ENCODE peak calls at places on chromosomes 7 and 10, in seven cellular contexts. W is heart left ventricle; A is CD8-positive, alpha-beta T cell; Z is epithelial cell of esophagus; G is mammary epithelial cell; I is progenitor cell of endocrine pancreas; U is tibial artery. N is an unnamed sample.

GRCh38 chr10:92031580-92031979 is 108.0 kb downstream of the BTAF1 start:
- DNase-seq in I (no peak), G (no peak), W (no peak), U (no peak), A (no peak), Z (no peak), N (no peak)

GRCh38 chr10:95466450-95466849 is 94.7 kb downstream of the SORBS1 start:
- DNase-seq in W (no peak), U (no peak), G (no peak), I (no peak), A (no peak), Z (no peak), N (no peak)

GRCh38 chr7:50793115-50793946 is 10.6 kb upstream of the GRB10 start:
- DNase-seq in U (peak; percentile 59), I (peak; percentile 25), A (peak; percentile 35), G (no peak), W (peak; percentile 82), Z (peak; percentile 66), N (peak; percentile 62)

GRCh38 chr7:26046150-26046549 is 105.8 kb upstream of the NFE2L3 start:
- DNase-seq in A (no peak), G (no peak), U (no peak), I (no peak), Z (no peak), W (no peak), N (no peak)

GRCh38 chr10:9296206-9296605 is 1241.7 kb downstream of the GATA3 start:
- DNase-seq in W (no peak), A (no peak), G (no peak), I (no peak), U (no peak), Z (no peak), N (no peak)

GRCh38 chr7:90816511-90817142 is 220.5 kb downstream of the CDK14 start:
- DNase-seq in G (peak; percentile 98), I (no peak), U (no peak), W (no peak), A (no peak), Z (peak; percentile 93), N (peak; percentile 96)

GRCh38 chr7:157361537-157361936 is 24.7 kb downstream of the DNAJB6 start:
- DNase-seq in W (no peak), A (no peak), I (no peak), G (no peak), U (no peak), Z (no peak), N (no peak)

GRCh38 chr7:74083928-74084721 is 521 bp downstream of the LIMK1 start:
- DNase-seq in U (no peak), I (no peak), A (peak; percentile 23), Z (peak; percentile 37), W (peak; percentile 55), G (peak; percentile 51), N (peak; percentile 76)

GRCh38 chr10:104328916-104329710 is 9.2 kb downstream of the ITPRIP start:
- DNase-seq in U (peak; percentile 85), W (peak; percentile 73), I (no peak), G (peak; percentile 99), A (peak; percentile 79), Z (peak; percentile 98), N (peak; percentile 97)

GRCh38 chr10:6445671-6446278 is 134.3 kb downstream of the PRKCQ start:
- DNase-seq in A (peak; percentile 64), G (peak; percentile 36), I (no peak), U (peak; percentile 38), W (peak; percentile 50), Z (peak; percentile 69), N (peak; percentile 64)

GRCh38 chr7:134448359-134449229 is 10.3 kb downstream of the AKR1B1 start:
- DNase-seq in A (no peak), Z (peak; percentile 92), W (no peak), G (peak; percentile 90), U (no peak), I (no peak), N (peak; percentile 83)

GRCh38 chr7:44449531-44449930 is 40.9 kb downstream of the NUDCD3 start:
- DNase-seq in G (no peak), I (no peak), A (no peak), Z (no peak), U (no peak), W (no peak), N (no peak)

GRCh38 chr10:71975891-71976725 is 11.9 kb downstream of the CHST3 start:
- DNase-seq in I (no peak), Z (peak; percentile 67), W (peak; percentile 66), G (peak; percentile 89), A (no peak), U (peak; percentile 67), N (peak; percentile 83)

GRCh38 chr10:120516426-120516825 is 59.4 kb downstream of the PLPP4 start:
- DNase-seq in U (no peak), A (no peak), W (no peak), G (peak; percentile 44), I (no peak), Z (no peak), N (no peak)

GRCh38 chr10:90276894-90277447 is 575.6 kb downstream of the KIF20B start:
- DNase-seq in I (no peak), Z (no peak), W (no peak), U (no peak), A (no peak), G (no peak), N (peak; percentile 52)

GRCh38 chr7:122889116-122889515 is 2.9 kb upstream of the CADPS2 start:
- DNase-seq in W (no peak), G (no peak), A (no peak), I (no peak), Z (no peak), U (no peak), N (no peak)

GRCh38 chr7:122886357-122887081 is at the start of gene CADPS2:
- DNase-seq in U (peak; percentile 86), Z (peak; percentile 63), G (peak; percentile 87), W (peak; percentile 87), A (no peak), I (peak; percentile 68), N (peak; percentile 93)

GRCh38 chr7:122887848-122888247 is 1.6 kb upstream of the CADPS2 start:
- DNase-seq in A (no peak), G (no peak), Z (no peak), U (no peak), I (no peak), W (no peak), N (no peak)

GRCh38 chr7:122885583-122886356 is 490 bp downstream of the CADPS2 start:
- DNase-seq in G (peak; percentile 57), U (peak; percentile 36), A (no peak), Z (peak; percentile 36), W (peak; percentile 57), I (peak; percentile 30), N (peak; percentile 64)

DNA sequence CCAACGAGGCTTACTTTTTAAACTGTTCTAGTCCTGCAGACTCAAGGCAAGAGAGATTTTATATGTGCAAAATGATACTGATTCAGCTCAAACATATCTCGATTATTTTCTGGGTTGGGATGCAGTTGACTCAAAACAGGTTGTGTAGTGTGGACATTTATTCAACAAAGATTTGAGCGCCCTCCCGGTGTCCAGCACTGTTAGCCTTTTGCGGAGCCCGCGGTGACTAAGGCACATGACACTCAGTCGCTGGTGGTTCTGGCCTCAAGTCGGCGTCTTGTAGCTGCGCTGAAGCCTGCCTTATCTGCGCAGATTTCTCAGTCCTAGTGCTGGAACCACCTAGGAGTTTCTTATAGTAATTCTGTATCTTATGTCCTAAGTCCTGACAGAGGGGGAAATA is 938 bp upstream of the CADPS2 start:
- DNase-seq in G (peak; percentile 59), Z (peak; percentile 58), U (peak; percentile 79), I (peak; percentile 36), A (no peak), W (peak; percentile 77), N (peak; percentile 69)
- TF ChIP-seq CTCF in G (peak; percentile 15), Z (peak; percentile 31), U (no peak), I (no peak), A (no peak), W (no peak), N (no peak)

DNA sequence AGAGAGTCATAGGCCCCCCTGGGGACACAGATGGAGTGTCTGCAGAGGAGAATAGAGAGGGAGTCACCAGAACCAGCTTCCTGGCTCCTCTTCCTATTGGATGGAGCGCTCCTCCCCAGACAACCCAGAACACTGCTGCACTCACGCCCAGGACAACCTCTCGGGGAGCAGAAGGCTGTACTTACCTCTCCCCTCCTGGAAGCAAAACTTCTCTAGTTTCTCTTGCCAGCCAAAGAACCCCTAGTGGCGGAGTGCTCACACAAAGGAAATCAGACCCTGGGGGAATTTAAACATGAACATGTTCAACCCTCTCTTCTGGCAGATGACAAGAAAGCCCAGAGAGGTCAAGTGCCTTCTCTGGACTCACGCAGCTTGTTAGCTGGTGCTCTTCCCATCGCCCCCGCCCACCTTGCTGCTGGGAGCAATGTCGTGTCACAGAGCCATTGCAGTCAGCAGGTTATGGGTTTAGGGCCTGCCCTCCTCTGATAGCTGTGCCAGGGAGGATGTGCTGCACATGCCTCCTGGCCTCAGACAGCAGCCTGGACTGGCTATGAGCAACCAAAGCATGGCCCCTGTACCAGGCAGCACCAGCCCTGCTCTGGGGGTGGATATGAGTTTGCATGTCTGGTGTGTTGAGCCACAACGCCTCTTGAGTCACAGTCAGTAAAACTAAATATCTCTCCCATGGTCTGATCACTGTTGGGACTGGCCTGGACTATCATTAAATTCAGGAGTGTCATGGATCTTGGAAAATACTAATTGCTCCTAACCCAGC is 84.4 kb downstream of the SLIT1 start:
- DNase-seq in W (no peak), A (no peak), U (no peak), Z (no peak), G (no peak), I (no peak), N (no peak)
- TF ChIP-seq CTCF in W (no peak), A (no peak), U (no peak), Z (no peak), G (no peak), I (peak; percentile 10), N (no peak)

GRCh38 chr10:29603516-29603915 is 31.3 kb downstream of the SVIL start:
- DNase-seq in Z (peak; percentile 42), U (no peak), W (no peak), A (no peak), G (no peak), I (no peak), N (no peak)
- TF ChIP-seq CTCF in Z (no peak), U (no peak), W (no peak), A (no peak), G (no peak), I (no peak), N (no peak)

GRCh38 chr7:23105644-23106490 is at the start of gene KLHL7:
- DNase-seq in W (peak; percentile 98), G (peak; percentile 93), A (peak; percentile 97), U (peak; percentile 97), I (peak; percentile 95), Z (peak; percentile 96), N (peak; percentile 95)

GRCh38 chr7:23098460-23098859 is 7.1 kb upstream of the KLHL7 start:
- DNase-seq in Z (peak; percentile 24), I (no peak), A (no peak), G (no peak), U (no peak), W (no peak), N (no peak)

GRCh38 chr7:23098029-23098428 is 7.6 kb upstream of the KLHL7 start:
- DNase-seq in Z (no peak), I (no peak), G (no peak), U (no peak), W (no peak), A (no peak), N (no peak)

GRCh38 chr7:23105086-23105643 is 420 bp upstream of the KLHL7 start:
- DNase-seq in Z (no peak), I (no peak), A (no peak), W (no peak), G (no peak), U (no peak), N (no peak)

GRCh38 chr7:23100697-23101096 is 4.9 kb upstream of the KLHL7 start:
- DNase-seq in G (no peak), U (no peak), Z (no peak), A (no peak), I (no peak), W (no peak), N (no peak)
- TF ChIP-seq CTCF in G (peak; percentile 21), U (no peak), Z (peak; percentile 10), A (no peak), I (peak; percentile 46), W (no peak), N (no peak)